ENCODE peak calls at places on chromosomes 16 and 17, in eight cellular contexts. O is uterus, I is OCI-LY7, T is H1, S is progenitor cell of endocrine pancreas, K is A549, R is breast epithelium, H is lung. N is an unnamed sample.

GRCh38 chr16:77652399-77652798 is 69.9 kb upstream of the NUDT7 start:
- DNase-seq in O (no peak), I (no peak), T (no peak), S (no peak), K (no peak), R (no peak), H (no peak), N (no peak)

GRCh38 chr16:17446661-17447060 is 24.1 kb downstream of the XYLT1 start:
- DNase-seq in O (peak; percentile 24), I (no peak), T (no peak), S (no peak), K (no peak), R (no peak), H (no peak), N (no peak)

GRCh38 chr16:58684001-58684353 is 593 bp downstream of the SLC38A7 start:
- DNase-seq in O (no peak), I (no peak), T (no peak), S (no peak), K (no peak), R (no peak), H (no peak), N (no peak)

GRCh38 chr16:46836521-46837292 is 5.7 kb upstream of the C16orf87 start:
- DNase-seq in O (no peak), I (no peak), T (no peak), S (no peak), K (no peak), R (no peak), H (no peak), N (no peak)

GRCh38 chr17:17067277-17067676 is 25.0 kb downstream of the MPRIP start:
- DNase-seq in O (no peak), I (no peak), T (no peak), S (no peak), K (peak; percentile 56), R (no peak), H (no peak), N (no peak)

GRCh38 chr17:1783834-1784611 is 22.2 kb downstream of the SERPINF1 start:
- DNase-seq in O (peak; percentile 97), I (no peak), T (no peak), S (no peak), K (peak; percentile 68), R (no peak), H (peak; percentile 86), N (no peak)

GRCh38 chr16:83068686-83069085 is 441.9 kb downstream of the CDH13 start:
- DNase-seq in O (no peak), I (no peak), T (no peak), S (no peak), K (no peak), R (no peak), H (no peak), N (no peak)

GRCh38 chr16:52466998-52467397 is 79.9 kb downstream of the TOX3 start:
- DNase-seq in O (no peak), I (no peak), T (no peak), S (no peak), K (no peak), R (no peak), H (no peak), N (no peak)

GRCh38 chr17:4364622-4365041 is 1.8 kb downstream of the UBE2G1 start:
- DNase-seq in O (peak; percentile 20), I (no peak), T (no peak), S (no peak), K (no peak), R (no peak), H (no peak), N (no peak)

GRCh38 chr17:63439682-63440081 is 6.4 kb downstream of the CYB561 start:
- DNase-seq in O (no peak), I (no peak), T (no peak), S (no peak), K (no peak), R (no peak), H (no peak), N (no peak)

GRCh38 chr16:13084331-13084730 is 182.9 kb downstream of the SHISA9 start:
- DNase-seq in O (no peak), I (no peak), T (no peak), S (no peak), K (no peak), R (no peak), H (no peak), N (no peak)

GRCh38 chr17:5545051-5545987 is 39.0 kb downstream of the NLRP1 start:
- DNase-seq in O (no peak), I (no peak), T (no peak), S (no peak), K (no peak), R (no peak), H (no peak), N (no peak)

GRCh38 chr17:5540321-5540720 is 44.0 kb downstream of the NLRP1 start:
- DNase-seq in O (no peak), I (no peak), T (no peak), S (no peak), K (no peak), R (no peak), H (no peak), N (no peak)

GRCh38 chr17:5539286-5539685 is 45.0 kb downstream of the NLRP1 start:
- DNase-seq in O (no peak), I (no peak), T (no peak), S (no peak), K (no peak), R (no peak), H (no peak), N (no peak)

GRCh38 chr17:5544115-5544514 is 40.2 kb downstream of the NLRP1 start:
- DNase-seq in O (no peak), I (no peak), T (no peak), S (no peak), K (no peak), R (no peak), H (no peak), N (no peak)

GRCh38 chr17:5541610-5542202 is 42.6 kb downstream of the NLRP1 start:
- DNase-seq in O (no peak), I (no peak), T (no peak), S (no peak), K (no peak), R (no peak), H (no peak), N (no peak)
- TF ChIP-seq CTCF in O (no peak), I (no peak), T (peak; percentile 37), S (peak; percentile 9), K (no peak), R (no peak), H (no peak), N (no peak)

GRCh38 chr16:81405702-81406113 is 38.9 kb upstream of the CMIP start:
- DNase-seq in O (no peak), I (no peak), T (no peak), S (peak; percentile 12), K (peak; percentile 99), R (no peak), H (no peak), N (no peak)
- TF ChIP-seq CTCF in O (no peak), I (no peak), T (no peak), S (peak; percentile 38), K (no peak), R (no peak), H (no peak), N (no peak)

DNA sequence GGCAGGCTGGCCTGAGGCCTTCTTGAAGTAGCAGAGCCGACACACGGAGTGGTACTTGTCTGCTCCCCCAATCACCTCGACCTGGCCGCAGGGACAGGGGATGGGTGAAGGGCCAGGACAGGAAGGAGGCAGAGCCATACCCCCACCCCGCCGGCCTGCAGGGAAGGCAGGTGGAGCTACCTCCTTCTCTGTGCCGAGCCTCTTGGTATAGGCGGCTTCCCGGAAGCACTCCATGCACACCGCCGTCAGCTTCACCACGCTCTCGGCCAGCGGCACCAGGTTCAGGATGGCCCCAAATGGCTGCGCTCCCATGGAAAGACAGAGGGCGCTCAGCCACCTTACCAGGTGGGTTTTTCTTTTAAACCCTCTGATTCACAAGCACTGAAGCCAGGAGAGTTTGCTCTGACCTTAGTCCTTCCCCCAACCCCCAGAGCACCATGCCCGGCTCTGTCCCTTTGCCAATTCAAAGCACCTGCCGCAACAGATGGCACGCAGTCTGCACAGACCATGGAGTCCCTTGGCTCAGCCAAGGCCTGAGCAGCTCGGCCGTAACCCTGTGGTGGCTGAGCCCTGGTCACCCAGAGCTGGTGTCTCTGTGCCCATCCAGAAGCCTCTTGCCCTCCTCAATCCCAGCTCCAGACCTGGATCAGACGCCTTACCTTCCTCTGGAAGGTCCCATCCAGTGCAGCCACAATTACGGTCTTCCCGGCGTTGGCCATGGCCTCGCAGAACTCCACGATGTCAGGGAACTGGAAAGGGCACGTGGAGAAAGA is 6.7 kb downstream of the SYNGR2 start:
- DNase-seq in O (no peak), I (peak; percentile 53), T (peak; percentile 68), S (no peak), K (no peak), R (no peak), H (no peak), N (no peak)
- TF ChIP-seq CTCF in O (no peak), I (peak; percentile 73), T (peak; percentile 62), S (peak; percentile 22), K (peak; percentile 10), R (no peak), H (no peak), N (peak; percentile 32)

GRCh38 chr17:15263680-15264079 is 1.4 kb downstream of the PMP22 start:
- DNase-seq in O (no peak), I (no peak), T (no peak), S (no peak), K (no peak), R (no peak), H (no peak), N (no peak)

GRCh38 chr17:15261818-15262290 is 3.3 kb downstream of the PMP22 start:
- DNase-seq in O (peak; percentile 49), I (no peak), T (peak; percentile 48), S (no peak), K (peak; percentile 61), R (no peak), H (no peak), N (no peak)

GRCh38 chr17:15261063-15261817 is 3.9 kb downstream of the PMP22 start:
- DNase-seq in O (peak; percentile 64), I (no peak), T (no peak), S (peak; percentile 32), K (peak; percentile 68), R (peak; percentile 73), H (no peak), N (no peak)

GRCh38 chr17:15263206-15263579 is 1.9 kb downstream of the PMP22 start:
- DNase-seq in O (peak; percentile 92), I (no peak), T (no peak), S (no peak), K (peak; percentile 84), R (peak; percentile 76), H (peak; percentile 78), N (no peak)

DNA sequence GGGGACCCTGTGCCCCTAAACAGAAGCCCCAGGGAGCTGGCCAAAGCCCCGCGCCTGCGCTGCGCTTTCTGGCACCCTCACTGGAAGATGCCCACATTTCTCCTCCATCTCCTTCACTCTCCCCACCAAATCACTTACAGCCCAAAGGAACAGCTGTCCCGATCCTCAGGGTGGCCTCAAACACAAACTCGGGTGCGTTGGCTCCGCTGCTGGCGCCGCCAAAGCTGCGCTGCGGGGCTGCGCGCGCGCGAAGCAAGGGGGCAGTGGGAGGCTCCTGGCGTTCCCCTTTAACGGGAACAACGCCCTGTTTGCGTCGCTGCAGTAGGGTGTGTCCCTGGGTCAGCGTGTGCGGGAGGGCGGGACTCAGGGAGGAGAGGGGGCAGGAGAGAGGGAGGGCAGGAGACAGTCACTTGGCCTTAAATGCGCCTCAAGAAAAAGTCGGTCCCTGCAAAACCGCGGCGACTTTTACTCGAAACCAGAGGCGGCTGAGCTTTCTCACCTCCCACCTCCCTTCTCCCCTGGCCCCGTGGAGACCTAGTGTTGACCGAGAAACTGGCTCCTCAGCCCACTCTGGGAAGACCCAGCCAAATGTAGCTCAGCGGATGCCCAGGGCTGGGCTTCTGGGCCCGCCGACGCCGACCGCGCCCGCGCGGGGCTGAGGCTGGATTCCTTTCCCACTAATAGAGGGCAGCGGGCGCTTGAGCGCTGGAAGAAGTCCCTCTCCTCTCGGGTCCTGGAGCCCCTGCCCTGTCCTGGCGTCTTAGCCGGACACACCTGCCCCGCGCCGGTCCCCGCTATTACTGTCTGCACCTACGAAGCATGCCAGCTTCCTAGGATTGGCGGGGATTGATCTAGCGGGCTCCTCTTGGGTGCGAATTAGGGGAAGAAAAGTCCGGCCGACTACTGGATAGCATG is 2.6 kb downstream of the PMP22 start:
- DNase-seq in O (peak; percentile 94), I (no peak), T (peak; percentile 75), S (peak; percentile 17), K (peak; percentile 98), R (peak; percentile 80), H (peak; percentile 77), N (peak; percentile 44)
- TF ChIP-seq CTCF in O (peak; percentile 40), I (no peak), T (no peak), S (no peak), K (no peak), R (no peak), H (no peak), N (no peak)